ENCODE peak calls at places on chromosomes 3 and 15, in seven cellular contexts. One of them, this sample, is unnamed.

GRCh38 chr15:68644088-68644904 is 65.5 kb downstream of the CORO2B start:
- DNase-seq in K562: peak
- DNase-seq in GM12892: no peak
- DNase-seq in breast epithelium: no peak
- DNase-seq in HCT116: peak
- DNase-seq in GM12891: no peak
- DNase-seq in stomach: no peak
- DNase-seq in this sample: no peak

GRCh38 chr15:61299060-61299763 is 70.1 kb upstream of the RORA start:
- DNase-seq in K562: no peak
- DNase-seq in GM12892: no peak
- DNase-seq in breast epithelium: no peak
- DNase-seq in HCT116: no peak
- DNase-seq in GM12891: no peak
- DNase-seq in stomach: no peak
- DNase-seq in this sample: no peak

GRCh38 chr3:45002139-45002660 is 23.9 kb upstream of the CLEC3B start:
- DNase-seq in K562: no peak
- DNase-seq in GM12892: no peak
- DNase-seq in breast epithelium: no peak
- DNase-seq in HCT116: no peak
- DNase-seq in GM12891: no peak
- DNase-seq in stomach: no peak
- DNase-seq in this sample: no peak

GRCh38 chr3:43260412-43260811 is 25.9 kb upstream of the SNRK start:
- DNase-seq in K562: peak
- DNase-seq in GM12892: no peak
- DNase-seq in breast epithelium: no peak
- DNase-seq in HCT116: no peak
- DNase-seq in GM12891: no peak
- DNase-seq in stomach: no peak
- DNase-seq in this sample: no peak

GRCh38 chr3:64340636-64341240 is 115.5 kb upstream of the PRICKLE2 start:
- DNase-seq in K562: no peak
- DNase-seq in GM12892: no peak
- DNase-seq in breast epithelium: no peak
- DNase-seq in HCT116: no peak
- DNase-seq in GM12891: no peak
- DNase-seq in stomach: no peak
- DNase-seq in this sample: no peak

GRCh38 chr15:73325191-73325980 is 43.4 kb downstream of the HCN4 start:
- DNase-seq in K562: peak
- DNase-seq in GM12892: no peak
- DNase-seq in breast epithelium: no peak
- DNase-seq in HCT116: no peak
- DNase-seq in GM12891: no peak
- DNase-seq in stomach: no peak
- DNase-seq in this sample: peak

GRCh38 chr3:197435426-197435825 is 120.3 kb downstream of the BDH1 start:
- DNase-seq in K562: no peak
- DNase-seq in GM12892: no peak
- DNase-seq in breast epithelium: no peak
- DNase-seq in HCT116: no peak
- DNase-seq in GM12891: no peak
- DNase-seq in stomach: no peak
- DNase-seq in this sample: no peak

GRCh38 chr3:40223856-40224255 is 85.7 kb upstream of the EIF1B start:
- DNase-seq in K562: no peak
- DNase-seq in GM12892: no peak
- DNase-seq in breast epithelium: no peak
- DNase-seq in HCT116: no peak
- DNase-seq in GM12891: no peak
- DNase-seq in stomach: no peak
- DNase-seq in this sample: no peak

GRCh38 chr3:46849098-46849631 is 14.1 kb downstream of the MYL3 start:
- DNase-seq in K562: no peak
- DNase-seq in GM12892: no peak
- DNase-seq in breast epithelium: peak
- DNase-seq in HCT116: no peak
- DNase-seq in GM12891: no peak
- DNase-seq in stomach: peak
- DNase-seq in this sample: peak

GRCh38 chr15:81270188-81270587 is 53.8 kb downstream of the STARD5 start:
- DNase-seq in K562: no peak
- DNase-seq in GM12892: no peak
- DNase-seq in breast epithelium: no peak
- DNase-seq in HCT116: no peak
- DNase-seq in GM12891: no peak
- DNase-seq in stomach: no peak
- DNase-seq in this sample: no peak

GRCh38 chr3:192422321-192422997 is 304.9 kb downstream of the FGF12 start:
- DNase-seq in K562: no peak
- DNase-seq in GM12892: no peak
- DNase-seq in breast epithelium: no peak
- DNase-seq in HCT116: no peak
- DNase-seq in GM12891: no peak
- DNase-seq in stomach: no peak
- DNase-seq in this sample: no peak

GRCh38 chr3:105930733-105931132 is 61.9 kb upstream of the CBLB start:
- DNase-seq in K562: no peak
- DNase-seq in GM12892: no peak
- DNase-seq in breast epithelium: no peak
- DNase-seq in HCT116: no peak
- DNase-seq in GM12891: no peak
- DNase-seq in stomach: no peak
- DNase-seq in this sample: no peak

GRCh38 chr3:188361888-188362287 is 207.9 kb downstream of the LPP start:
- DNase-seq in K562: no peak
- DNase-seq in GM12892: no peak
- DNase-seq in breast epithelium: no peak
- DNase-seq in HCT116: no peak
- DNase-seq in GM12891: no peak
- DNase-seq in stomach: no peak
- DNase-seq in this sample: no peak

GRCh38 chr3:126149960-126150515 is 30.3 kb downstream of the ALDH1L1 start:
- DNase-seq in K562: no peak
- DNase-seq in GM12892: no peak
- DNase-seq in breast epithelium: peak
- DNase-seq in HCT116: no peak
- DNase-seq in GM12891: no peak
- DNase-seq in stomach: no peak
- DNase-seq in this sample: peak

GRCh38 chr3:72903004-72903403 is 15.2 kb downstream of the GXYLT2 start:
- DNase-seq in K562: no peak
- DNase-seq in GM12892: no peak
- DNase-seq in breast epithelium: no peak
- DNase-seq in HCT116: no peak
- DNase-seq in GM12891: no peak
- DNase-seq in stomach: no peak
- DNase-seq in this sample: no peak

GRCh38 chr15:41241251-41241964 is 10.3 kb downstream of the CHP1 start:
- DNase-seq in K562: peak
- DNase-seq in GM12892: no peak
- DNase-seq in breast epithelium: no peak
- DNase-seq in HCT116: no peak
- DNase-seq in GM12891: no peak
- DNase-seq in stomach: peak
- DNase-seq in this sample: no peak

GRCh38 chr15:36911322-36911944 is 188.9 kb downstream of the MEIS2 start:
- DNase-seq in K562: no peak
- DNase-seq in GM12892: no peak
- DNase-seq in breast epithelium: no peak
- DNase-seq in HCT116: no peak
- DNase-seq in GM12891: no peak
- DNase-seq in stomach: no peak
- DNase-seq in this sample: no peak

GRCh38 chr3:45751537-45752242 is 44.6 kb downstream of the SLC6A20 start:
- DNase-seq in K562: no peak
- DNase-seq in GM12892: no peak
- DNase-seq in breast epithelium: no peak
- DNase-seq in HCT116: no peak
- DNase-seq in GM12891: no peak
- DNase-seq in stomach: no peak
- DNase-seq in this sample: no peak

GRCh38 chr3:134406331-134407246 is 32.3 kb upstream of the AMOTL2 start:
- DNase-seq in K562: no peak
- DNase-seq in GM12892: no peak
- DNase-seq in breast epithelium: no peak
- DNase-seq in HCT116: no peak
- DNase-seq in GM12891: no peak
- DNase-seq in stomach: peak
- DNase-seq in this sample: no peak

GRCh38 chr15:90047956-90048575 is 46.9 kb downstream of the ZNF710 start:
- DNase-seq in K562: no peak
- DNase-seq in GM12892: no peak
- DNase-seq in breast epithelium: no peak
- DNase-seq in HCT116: no peak
- DNase-seq in GM12891: no peak
- DNase-seq in stomach: peak
- DNase-seq in this sample: no peak

GRCh38 chr15:75966073-75966472 is 46.2 kb downstream of the NRG4 start:
- DNase-seq in K562: no peak
- DNase-seq in GM12892: no peak
- DNase-seq in breast epithelium: no peak
- DNase-seq in HCT116: no peak
- DNase-seq in GM12891: no peak
- DNase-seq in stomach: no peak
- DNase-seq in this sample: no peak

GRCh38 chr3:33047842-33048834 is 48.8 kb downstream of the GLB1 start:
- DNase-seq in K562: no peak
- DNase-seq in GM12892: no peak
- DNase-seq in breast epithelium: no peak
- DNase-seq in HCT116: no peak
- DNase-seq in GM12891: no peak
- DNase-seq in stomach: no peak
- DNase-seq in this sample: no peak

GRCh38 chr3:156888576-156888975 is 62.4 kb downstream of the LEKR1 start:
- DNase-seq in K562: no peak
- DNase-seq in GM12892: no peak
- DNase-seq in breast epithelium: no peak
- DNase-seq in HCT116: no peak
- DNase-seq in GM12891: no peak
- DNase-seq in stomach: no peak
- DNase-seq in this sample: no peak

GRCh38 chr3:86937306-86937791 is 53.6 kb downstream of the VGLL3 start:
- DNase-seq in K562: no peak
- DNase-seq in GM12892: no peak
- DNase-seq in breast epithelium: peak
- DNase-seq in HCT116: no peak
- DNase-seq in GM12891: no peak
- DNase-seq in stomach: no peak
- DNase-seq in this sample: no peak

GRCh38 chr3:113685956-113686721 is 10.3 kb downstream of the USF3 start:
- DNase-seq in K562: no peak
- DNase-seq in GM12892: no peak
- DNase-seq in breast epithelium: no peak
- DNase-seq in HCT116: no peak
- DNase-seq in GM12891: no peak
- DNase-seq in stomach: no peak
- DNase-seq in this sample: no peak

GRCh38 chr15:48674876-48675275 is 29.4 kb upstream of the FBN1 start:
- DNase-seq in K562: no peak
- DNase-seq in GM12892: no peak
- DNase-seq in breast epithelium: no peak
- DNase-seq in HCT116: no peak
- DNase-seq in GM12891: no peak
- DNase-seq in stomach: no peak
- DNase-seq in this sample: no peak

GRCh38 chr15:99181544-99181943 is 67.8 kb downstream of the TTC23 start:
- DNase-seq in K562: no peak
- DNase-seq in GM12892: no peak
- DNase-seq in breast epithelium: no peak
- DNase-seq in HCT116: no peak
- DNase-seq in GM12891: no peak
- DNase-seq in stomach: no peak
- DNase-seq in this sample: no peak

GRCh38 chr3:96491868-96492267 is 322.5 kb upstream of the EPHA6 start:
- DNase-seq in K562: no peak
- DNase-seq in GM12892: no peak
- DNase-seq in breast epithelium: no peak
- DNase-seq in HCT116: no peak
- DNase-seq in GM12891: no peak
- DNase-seq in stomach: no peak
- DNase-seq in this sample: no peak

GRCh38 chr3:111859061-111859973 is at the start of gene PHLDB2:
- DNase-seq in K562: no peak
- DNase-seq in GM12892: peak
- DNase-seq in breast epithelium: peak
- DNase-seq in HCT116: no peak
- DNase-seq in GM12891: peak
- DNase-seq in stomach: peak
- DNase-seq in this sample: peak
- TF ChIP-seq POLR2AphosphoS5 in K562: no peak
- TF ChIP-seq POLR2AphosphoS5 in GM12892: no peak
- TF ChIP-seq POLR2AphosphoS5 in breast epithelium: peak
- TF ChIP-seq POLR2AphosphoS5 in HCT116: no peak
- TF ChIP-seq POLR2AphosphoS5 in GM12891: no peak
- TF ChIP-seq POLR2AphosphoS5 in stomach: peak
- TF ChIP-seq POLR2AphosphoS5 in this sample: peak

GRCh38 chr3:184333700-184334099 is 3.7 kb upstream of the FAM131A start:
- DNase-seq in K562: no peak
- DNase-seq in GM12892: no peak
- DNase-seq in breast epithelium: no peak
- DNase-seq in HCT116: no peak
- DNase-seq in GM12891: no peak
- DNase-seq in stomach: no peak
- DNase-seq in this sample: no peak
- TF ChIP-seq POLR2AphosphoS5 in K562: no peak
- TF ChIP-seq POLR2AphosphoS5 in GM12892: peak
- TF ChIP-seq POLR2AphosphoS5 in breast epithelium: no peak
- TF ChIP-seq POLR2AphosphoS5 in HCT116: no peak
- TF ChIP-seq POLR2AphosphoS5 in GM12891: peak
- TF ChIP-seq POLR2AphosphoS5 in stomach: no peak
- TF ChIP-seq POLR2AphosphoS5 in this sample: no peak

GRCh38 chr3:50254577-50255250 is 14.2 kb upstream of the SEMA3B start:
- DNase-seq in K562: no peak
- DNase-seq in GM12892: no peak
- DNase-seq in breast epithelium: peak
- DNase-seq in HCT116: no peak
- DNase-seq in GM12891: no peak
- DNase-seq in stomach: peak
- DNase-seq in this sample: peak
- TF ChIP-seq POLR2AphosphoS5 in K562: no peak
- TF ChIP-seq POLR2AphosphoS5 in GM12892: no peak
- TF ChIP-seq POLR2AphosphoS5 in breast epithelium: no peak
- TF ChIP-seq POLR2AphosphoS5 in HCT116: no peak
- TF ChIP-seq POLR2AphosphoS5 in GM12891: no peak
- TF ChIP-seq POLR2AphosphoS5 in stomach: peak
- TF ChIP-seq POLR2AphosphoS5 in this sample: peak

DNA sequence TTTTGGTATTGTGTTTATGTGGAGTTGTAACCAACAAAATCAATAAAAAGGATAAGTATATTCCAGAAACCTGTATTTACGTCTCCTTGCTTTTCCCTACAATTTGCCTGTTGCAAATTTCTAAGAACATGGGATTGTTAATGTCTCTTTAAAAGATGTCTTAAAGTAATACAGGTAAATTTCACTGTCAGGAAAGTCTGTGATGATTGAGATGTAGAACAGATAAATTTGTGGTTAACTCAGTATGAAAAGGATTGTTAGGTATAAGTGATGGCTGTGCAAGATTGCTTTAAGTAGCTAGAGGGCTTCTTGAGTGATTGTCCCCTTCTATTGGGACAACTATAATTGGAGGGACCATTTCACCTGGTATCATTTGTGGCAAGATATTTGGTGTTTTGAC is 6.8 kb downstream of the PTPRG start:
- DNase-seq in K562: no peak
- DNase-seq in GM12892: no peak
- DNase-seq in breast epithelium: no peak
- DNase-seq in HCT116: no peak
- DNase-seq in GM12891: no peak
- DNase-seq in stomach: no peak
- DNase-seq in this sample: no peak
- TF ChIP-seq POLR2AphosphoS5 in K562: no peak
- TF ChIP-seq POLR2AphosphoS5 in GM12892: no peak
- TF ChIP-seq POLR2AphosphoS5 in breast epithelium: no peak
- TF ChIP-seq POLR2AphosphoS5 in HCT116: no peak
- TF ChIP-seq POLR2AphosphoS5 in GM12891: no peak
- TF ChIP-seq POLR2AphosphoS5 in stomach: no peak
- TF ChIP-seq POLR2AphosphoS5 in this sample: no peak